ENCODE peak calls at places on chromosomes 13 and 19, in nine cellular contexts. H is stomach, F is suprapubic skin, C is GM23338, L is sigmoid colon, Y is upper lobe of left lung, M is SK-N-SH, G is Panc1, U is breast epithelium. V is an unnamed sample.

GRCh38 chr19:46616631-46617322 is 8.1 kb downstream of the PTGIR start:
- DNase-seq in H (peak; percentile 88), F (no peak), C (peak; percentile 89), L (no peak), Y (no peak), M (peak; percentile 90), G (no peak), U (peak; percentile 56), V (peak; percentile 69)

GRCh38 chr13:46373623-46374022 is 13.4 kb downstream of the RUBCNL start:
- DNase-seq in H (no peak), F (no peak), C (no peak), L (no peak), Y (no peak), M (no peak), G (no peak), U (no peak), V (peak; percentile 51)

GRCh38 chr13:62033932-62034331 is 618.3 kb upstream of the PCDH20 start:
- DNase-seq in H (no peak), F (no peak), C (no peak), L (no peak), Y (no peak), M (no peak), G (no peak), U (no peak), V (no peak)

GRCh38 chr19:13396256-13397080 is 109.8 kb downstream of the CACNA1A start:
- DNase-seq in H (no peak), F (no peak), C (peak; percentile 97), L (peak; percentile 68), Y (no peak), M (no peak), G (no peak), U (no peak), V (peak; percentile 15)

GRCh38 chr19:52535831-52536800 is 8.6 kb downstream of the ZNF808 start:
- DNase-seq in H (peak; percentile 74), F (peak; percentile 93), C (peak; percentile 97), L (peak; percentile 93), Y (peak; percentile 96), M (peak; percentile 84), G (no peak), U (peak; percentile 78), V (peak; percentile 82)

GRCh38 chr13:97228850-97229521 is 6.9 kb downstream of the MBNL2 start:
- DNase-seq in H (no peak), F (no peak), C (no peak), L (no peak), Y (no peak), M (no peak), G (no peak), U (no peak), V (no peak)

GRCh38 chr13:48493851-48494250 is 39.0 kb downstream of the RCBTB2 start:
- DNase-seq in H (no peak), F (no peak), C (no peak), L (no peak), Y (no peak), M (no peak), G (no peak), U (no peak), V (no peak)

GRCh38 chr13:98489446-98490194 is 87.3 kb downstream of the STK24 start:
- DNase-seq in H (no peak), F (peak; percentile 46), C (no peak), L (no peak), Y (no peak), M (peak; percentile 52), G (no peak), U (no peak), V (no peak)

GRCh38 chr19:35294859-35295258 is 2.9 kb downstream of the MAG start:
- DNase-seq in H (no peak), F (no peak), C (no peak), L (no peak), Y (no peak), M (no peak), G (no peak), U (no peak), V (no peak)

GRCh38 chr19:4695224-4695731 is 25.1 kb upstream of the MYDGF start:
- DNase-seq in H (no peak), F (no peak), C (no peak), L (no peak), Y (no peak), M (no peak), G (no peak), U (peak; percentile 76), V (no peak)

DNA sequence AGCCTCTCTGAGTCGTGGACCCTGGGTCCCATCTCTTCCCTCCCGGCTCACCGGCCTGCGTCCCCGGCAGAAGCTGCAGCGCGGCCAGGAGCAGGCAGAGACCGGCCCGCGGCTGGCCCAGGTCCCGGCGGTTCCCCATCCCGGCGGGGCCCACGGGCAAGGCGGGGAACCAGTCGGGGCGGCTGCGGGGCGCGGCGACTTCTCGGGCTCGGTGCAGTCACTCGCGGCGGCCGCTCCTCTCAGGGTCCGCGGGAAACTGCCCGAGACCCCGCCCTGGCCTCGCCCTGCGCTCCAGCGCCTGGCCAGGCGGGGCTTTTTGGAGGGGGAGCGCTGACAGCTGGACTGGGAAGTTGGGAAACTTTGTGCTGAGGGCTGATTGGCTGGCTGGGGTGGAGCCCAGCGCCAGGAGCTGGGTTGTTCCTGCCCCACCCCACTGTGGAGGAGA is at the start of gene COL5A3:
- DNase-seq in H (peak; percentile 27), F (peak; percentile 81), C (peak; percentile 72), L (peak; percentile 88), Y (peak; percentile 88), M (peak; percentile 51), G (no peak), U (no peak), V (peak; percentile 60)
- TF ChIP-seq POLR2AphosphoS5 in H (no peak), F (no peak), C (no peak), L (peak; percentile 33), Y (no peak), M (no peak), G (no peak), U (no peak), V (no peak)

GRCh38 chr19:6055013-6055795 is 55.1 kb downstream of the RFX2 start:
- DNase-seq in H (no peak), F (peak; percentile 17), C (no peak), L (no peak), Y (no peak), M (no peak), G (no peak), U (no peak), V (no peak)

GRCh38 chr19:6057651-6058365 is 52.5 kb downstream of the RFX2 start:
- DNase-seq in H (no peak), F (peak; percentile 70), C (no peak), L (no peak), Y (no peak), M (no peak), G (no peak), U (peak; percentile 28), V (no peak)

GRCh38 chr19:6058411-6059201 is 51.7 kb downstream of the RFX2 start:
- DNase-seq in H (no peak), F (peak; percentile 62), C (no peak), L (no peak), Y (no peak), M (no peak), G (no peak), U (peak; percentile 15), V (peak; percentile 5)

GRCh38 chr19:6056801-6057650 is 53.3 kb downstream of the RFX2 start:
- DNase-seq in H (peak; percentile 47), F (peak; percentile 94), C (peak; percentile 68), L (peak; percentile 94), Y (no peak), M (no peak), G (no peak), U (peak; percentile 90), V (peak; percentile 70)

DNA sequence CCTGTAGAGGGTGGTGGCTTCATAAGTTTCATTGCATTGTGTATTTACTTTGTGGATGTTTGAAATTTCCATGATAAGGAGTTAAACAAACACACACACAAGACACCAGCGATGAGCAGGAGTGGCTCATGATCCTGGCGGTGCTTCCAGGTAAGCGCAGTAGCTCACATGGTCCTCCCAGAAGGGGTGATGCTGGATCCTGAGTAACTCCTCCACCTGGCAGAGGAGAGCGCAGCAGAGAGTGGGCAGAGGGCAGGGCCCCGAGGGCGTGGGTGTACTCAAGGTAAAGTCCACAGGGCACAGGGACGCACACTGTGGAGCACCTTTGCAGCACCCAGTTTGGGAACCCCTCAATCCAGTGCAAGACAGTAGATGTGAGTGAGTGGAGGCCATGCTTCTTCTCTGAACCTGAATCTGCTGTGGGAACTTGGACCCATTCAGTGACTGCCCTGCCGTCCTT is 54.0 kb downstream of the RFX2 start:
- DNase-seq in H (no peak), F (peak; percentile 78), C (no peak), L (no peak), Y (no peak), M (no peak), G (no peak), U (peak; percentile 38), V (peak; percentile 62)
- H3K27ac ChIP-seq in H (peak overlapping the region; percentile 89), F (peak overlapping the region; percentile 97), C (peak overlapping the region; percentile 56), L (peak overlapping the region; percentile 95), Y (peak overlapping the region; percentile 88), M (no peak overlapping the region), G (no peak overlapping the region), U (peak overlapping the region; percentile 95), V (peak overlapping the region; percentile 90)

GRCh38 chr13:21319869-21320641 is 139.0 kb downstream of the ZDHHC20 start:
- DNase-seq in H (no peak), F (no peak), C (no peak), L (no peak), Y (peak; percentile 62), M (no peak), G (no peak), U (no peak), V (no peak)
- TF ChIP-seq POLR2AphosphoS5 in H (no peak), F (no peak), C (no peak), L (no peak), Y (no peak), M (no peak), G (no peak), U (no peak), V (no peak)

GRCh38 chr13:87123987-87124784 is 547.0 kb upstream of the SLITRK5 start:
- DNase-seq in H (no peak), F (no peak), C (peak; percentile 48), L (no peak), Y (no peak), M (no peak), G (peak; percentile 85), U (no peak), V (no peak)

GRCh38 chr13:87120476-87120875 is 550.7 kb upstream of the SLITRK5 start:
- DNase-seq in H (no peak), F (no peak), C (no peak), L (no peak), Y (no peak), M (no peak), G (no peak), U (no peak), V (no peak)

GRCh38 chr13:87124785-87125074 is 546.4 kb upstream of the SLITRK5 start:
- DNase-seq in H (no peak), F (no peak), C (peak; percentile 8), L (no peak), Y (no peak), M (no peak), G (no peak), U (no peak), V (no peak)

GRCh38 chr13:87128006-87128405 is 543.2 kb upstream of the SLITRK5 start:
- DNase-seq in H (no peak), F (no peak), C (peak; percentile 85), L (no peak), Y (no peak), M (no peak), G (no peak), U (no peak), V (no peak)

DNA sequence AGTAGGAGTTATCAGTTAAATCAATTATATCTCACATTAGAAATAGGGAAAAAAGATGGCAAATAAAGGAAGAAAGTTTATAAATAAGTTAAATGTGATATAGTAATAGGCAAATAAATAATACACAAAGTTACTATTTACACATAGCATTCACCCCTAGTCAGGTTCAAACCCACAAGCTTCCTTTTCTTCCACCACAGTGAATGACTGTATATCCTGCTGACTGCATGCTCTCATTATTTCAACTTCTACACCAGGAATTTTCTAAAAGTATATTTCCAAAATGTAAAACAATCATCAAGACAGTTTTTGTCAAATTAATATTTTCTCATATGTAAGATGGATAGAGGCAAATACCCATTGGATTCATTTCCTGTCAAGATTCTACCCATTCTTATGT is 548.6 kb upstream of the SLITRK5 start:
- DNase-seq in H (no peak), F (no peak), C (no peak), L (no peak), Y (no peak), M (no peak), G (no peak), U (no peak), V (no peak)
- H3K27ac ChIP-seq in H (no peak overlapping the region), F (no peak overlapping the region), C (no peak overlapping the region), L (no peak overlapping the region), Y (no peak overlapping the region), M (no peak overlapping the region), G (peak overlapping the region; percentile 87), U (no peak overlapping the region), V (no peak overlapping the region)

V was measured in transverse colon.